ENCODE peak calls at places on chromosomes 12 and 14, in seven cellular contexts. U, X, W, Z, L, C and R are unnamed samples.

GRCh38 chr14:101969480-101969879 is 5.1 kb downstream of the DYNC1H1 start:
- DNase-seq in L (no peak), W (no peak), Z (no peak), C (no peak), U (peak), X (no peak), R (no peak)

GRCh38 chr14:66388516-66388915 is 97.7 kb upstream of the CCDC196 start:
- DNase-seq in X (no peak), U (no peak), Z (no peak), C (no peak), L (no peak), W (no peak), R (no peak)

GRCh38 chr12:83121886-83122622 is 435.3 kb downstream of the TMTC2 start:
- DNase-seq in L (no peak), W (no peak), Z (no peak), U (no peak), X (no peak), C (no peak), R (no peak)

GRCh38 chr14:99630202-99630601 is 14.7 kb upstream of the HHIPL1 start:
- DNase-seq in C (no peak), X (no peak), U (no peak), L (no peak), W (no peak), Z (no peak), R (no peak)

GRCh38 chr12:110613771-110614684 is at the start of gene TCTN1:
- DNase-seq in X (peak), L (peak), C (peak), Z (peak), W (peak), U (peak), R (peak)

GRCh38 chr12:28349196-28349595 is 158.9 kb downstream of the CCDC91 start:
- DNase-seq in U (no peak), C (no peak), Z (no peak), W (no peak), X (no peak), L (no peak), R (no peak)

GRCh38 chr12:53223391-53224267 is 8.4 kb downstream of the RARG start:
- DNase-seq in W (peak), C (no peak), U (no peak), Z (no peak), X (peak), L (no peak), R (no peak)

GRCh38 chr12:58801986-58802385 is 118.3 kb downstream of the LRIG3 start:
- DNase-seq in Z (no peak), W (no peak), C (no peak), X (no peak), L (no peak), U (no peak), R (no peak)

GRCh38 chr14:50363734-50364113 is 33.0 kb downstream of the CDKL1 start:
- DNase-seq in X (no peak), W (no peak), L (no peak), C (no peak), Z (peak), U (no peak), R (no peak)

GRCh38 chr12:120290541-120291312 is 976 bp downstream of the RNU4-2 start:
- DNase-seq in Z (peak), C (no peak), W (peak), U (no peak), L (peak), X (no peak), R (no peak)

GRCh38 chr12:124233041-124233836 is 61.7 kb upstream of the RFLNA start:
- DNase-seq in C (no peak), W (peak), L (no peak), U (no peak), Z (no peak), X (no peak), R (no peak)

GRCh38 chr12:107400686-107401447 is 284.7 kb upstream of the PWP1 start:
- DNase-seq in W (no peak), C (no peak), U (no peak), X (no peak), Z (no peak), L (no peak), R (no peak)

GRCh38 chr12:119788783-119789182 is 88.3 kb downstream of the CIT start:
- DNase-seq in L (no peak), Z (no peak), W (no peak), X (no peak), C (no peak), U (no peak), R (no peak)

GRCh38 chr12:109991586-109991985 is 4.6 kb downstream of the GIT2 start:
- DNase-seq in C (no peak), X (no peak), W (no peak), L (no peak), Z (no peak), U (no peak), R (no peak)

GRCh38 chr14:43795600-43796228 is 711.4 kb downstream of the FSCB start:
- DNase-seq in W (peak), Z (no peak), X (no peak), U (no peak), C (no peak), L (no peak), R (no peak)

GRCh38 chr14:106491851-106492250 is 965.5 kb downstream of the TMEM121 start:
- DNase-seq in U (no peak), W (no peak), L (no peak), Z (no peak), X (no peak), C (no peak), R (peak)

GRCh38 chr12:45583011-45583657 is 146.4 kb upstream of the ARID2 start:
- DNase-seq in X (no peak), Z (peak), C (no peak), U (no peak), L (no peak), W (peak), R (peak)

GRCh38 chr14:88868558-88869159 is 44.2 kb downstream of the TTC8 start:
- DNase-seq in X (no peak), Z (no peak), C (no peak), W (peak), L (no peak), U (no peak), R (no peak)

GRCh38 chr14:94322648-94323570 is at the start of gene SERPINA6:
- DNase-seq in X (no peak), C (no peak), L (no peak), W (peak), Z (peak), U (no peak), R (peak)

GRCh38 chr12:18400186-18400585 is 138.9 kb downstream of the PIK3C2G start:
- DNase-seq in W (no peak), X (no peak), L (no peak), Z (no peak), U (no peak), C (no peak), R (no peak)

GRCh38 chr14:106831322-106831720 is 1304.9 kb downstream of the TMEM121 start:
- DNase-seq in C (no peak), X (no peak), U (no peak), Z (no peak), L (no peak), W (no peak), R (peak)

GRCh38 chr14:68476212-68476964 is 316.5 kb downstream of the ZFP36L1 start:
- DNase-seq in C (peak), U (no peak), Z (no peak), X (peak), L (peak), W (peak), R (no peak)

GRCh38 chr14:22047105-22047504 is 373.5 kb upstream of the OR4E1 start:
- DNase-seq in U (no peak), Z (no peak), L (peak), X (no peak), C (no peak), W (peak), R (no peak)

GRCh38 chr12:25074113-25074512 is 120.8 kb downstream of the DNAI7 start:
- DNase-seq in L (no peak), X (no peak), U (no peak), W (no peak), Z (no peak), C (no peak), R (no peak)

GRCh38 chr12:55019784-55020183 is at the start of gene NEUROD4:
- DNase-seq in Z (peak), X (no peak), W (peak), L (peak), U (no peak), C (no peak), R (no peak)

GRCh38 chr12:39235990-39236767 is 206.7 kb downstream of the KIF21A start:
- DNase-seq in U (no peak), W (no peak), C (no peak), X (no peak), L (no peak), Z (no peak), R (no peak)

GRCh38 chr12:63918788-63919300 is 74.3 kb downstream of the SRGAP1 start:
- DNase-seq in L (no peak), U (no peak), W (peak), X (no peak), Z (no peak), C (no peak), R (no peak)

GRCh38 chr12:15563683-15564082 is 225.5 kb downstream of the EPS8 start:
- DNase-seq in U (no peak), Z (peak), X (no peak), W (no peak), C (no peak), L (no peak), R (no peak)

GRCh38 chr12:15558915-15559528 is 230.2 kb downstream of the EPS8 start:
- DNase-seq in C (no peak), Z (no peak), W (no peak), U (no peak), X (no peak), L (no peak), R (no peak)

GRCh38 chr12:15556411-15556810 is 232.8 kb downstream of the EPS8 start:
- DNase-seq in C (no peak), X (no peak), Z (no peak), U (no peak), W (no peak), L (no peak), R (no peak)

DNA sequence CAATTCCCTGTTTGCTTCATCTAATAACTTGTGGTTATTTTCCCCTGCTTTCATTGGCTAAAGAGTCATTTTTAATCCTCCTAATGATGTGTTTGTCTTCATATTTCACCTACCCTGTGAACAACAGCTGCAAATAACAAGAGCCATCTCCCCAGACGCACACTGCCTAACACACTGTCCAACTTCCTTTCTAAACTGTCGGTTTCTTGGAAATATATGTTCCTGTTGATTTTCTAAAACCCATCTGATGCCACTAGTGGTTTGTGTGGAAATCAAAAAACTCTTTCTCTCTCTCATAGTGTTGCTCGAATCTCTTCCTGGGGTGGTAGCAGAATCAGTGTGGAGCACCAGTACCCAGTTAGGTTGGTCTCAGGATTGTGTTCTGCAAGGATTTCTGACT is 226.9 kb downstream of the EPS8 start:
- DNase-seq in L (no peak), C (no peak), U (no peak), W (no peak), Z (no peak), X (no peak), R (no peak)
- H3K27ac ChIP-seq in L (no peak), C (no peak), U (no peak), W (no peak), Z (no peak), X (peak), R (no peak)

GRCh38 chr12:121456551-121456950 is 56.6 kb downstream of the RNF34 start:
- DNase-seq in C (no peak), W (no peak), X (no peak), L (no peak), U (no peak), Z (no peak), R (no peak)
- H3K27ac ChIP-seq in C (no peak), W (no peak), X (no peak), L (no peak), U (no peak), Z (no peak), R (no peak)

GRCh38 chr14:37991027-37991426 is 216.7 kb upstream of the SSTR1 start:
- DNase-seq in X (no peak), U (no peak), C (no peak), L (no peak), W (no peak), Z (no peak), R (no peak)
- H3K27ac ChIP-seq in X (no peak), U (no peak), C (no peak), L (no peak), W (no peak), Z (no peak), R (no peak)

GRCh38 chr14:32047791-32048190 is 29.3 kb upstream of the ARHGAP5 start:
- DNase-seq in Z (no peak), L (no peak), U (no peak), C (no peak), W (no peak), X (no peak), R (no peak)
- H3K27ac ChIP-seq in Z (no peak), L (no peak), U (no peak), C (no peak), W (no peak), X (no peak), R (no peak)

GRCh38 chr12:65834146-65834935 is 10.1 kb downstream of the HMGA2 start:
- DNase-seq in U (no peak), Z (no peak), X (no peak), C (no peak), L (no peak), W (no peak), R (no peak)
- H3K27ac ChIP-seq in U (no peak), Z (no peak), X (no peak), C (no peak), L (no peak), W (no peak), R (no peak)

DNA sequence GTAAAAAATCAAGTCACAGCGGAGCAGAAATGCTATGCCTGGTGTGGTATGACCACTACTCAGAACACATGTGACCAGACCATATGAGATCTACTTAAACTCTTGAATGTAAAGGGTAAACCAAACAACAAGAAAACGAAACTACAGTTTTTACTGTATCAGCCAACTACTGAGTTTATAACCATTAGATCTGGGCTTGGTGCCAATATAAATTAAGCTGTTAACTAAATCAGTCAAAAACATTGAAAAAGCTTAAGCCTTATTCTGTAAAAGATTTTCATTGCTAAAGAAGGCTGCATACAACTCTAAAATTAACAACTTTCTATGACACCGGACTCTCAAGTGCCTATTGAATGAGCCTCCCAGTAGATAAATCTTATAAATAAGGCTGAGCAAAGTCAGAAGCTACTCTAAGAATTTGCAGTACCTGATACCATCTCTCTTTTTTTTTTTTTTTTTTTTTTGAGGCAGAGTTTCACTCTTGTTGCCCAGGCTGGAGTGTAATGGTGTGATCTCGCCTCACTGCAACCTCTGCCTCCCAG is 35.4 kb downstream of the SPTLC2 start:
- DNase-seq in W (peak), L (no peak), Z (no peak), C (no peak), X (no peak), U (no peak), R (no peak)
- H3K27ac ChIP-seq in W (peak), L (peak), Z (peak), C (peak), X (peak), U (no peak), R (no peak)

GRCh38 chr12:91109148-91109564 is 2.1 kb downstream of the LUM start:
- DNase-seq in U (peak), C (peak), L (peak), Z (peak), X (peak), W (peak), R (no peak)

GRCh38 chr12:91108196-91108595 is 3.1 kb downstream of the LUM start:
- DNase-seq in X (no peak), W (no peak), L (no peak), U (no peak), Z (no peak), C (no peak), R (no peak)

GRCh38 chr12:91113621-91114020 is 2.3 kb upstream of the LUM start:
- DNase-seq in L (no peak), U (no peak), X (no peak), Z (no peak), C (no peak), W (no peak), R (no peak)

GRCh38 chr12:91106283-91106682 is 5.0 kb downstream of the LUM start:
- DNase-seq in Z (no peak), X (no peak), U (no peak), W (no peak), L (no peak), C (no peak), R (no peak)

GRCh38 chr12:91111366-91112321 is at the start of gene LUM:
- DNase-seq in C (peak), Z (peak), W (peak), X (peak), L (peak), U (no peak), R (no peak)
- H3K27ac ChIP-seq in C (no peak), Z (peak), W (peak), X (peak), L (peak), U (no peak), R (peak)

GRCh38 chr12:1825382-1826102 is 5.2 kb downstream of the LRTM2 start:
- DNase-seq in L (no peak), C (no peak), Z (no peak), W (no peak), U (no peak), X (no peak), R (no peak)
- H3K27ac ChIP-seq in L (no peak), C (no peak), Z (no peak), W (no peak), U (peak), X (no peak), R (no peak)

GRCh38 chr12:117189725-117190209 is 503 bp downstream of the FBXO21 start:
- DNase-seq in X (peak), L (peak), W (peak), C (peak), Z (peak), U (peak), R (no peak)
- H3K27ac ChIP-seq in X (peak), L (peak), W (peak), C (peak), Z (peak), U (peak), R (peak)

DNA sequence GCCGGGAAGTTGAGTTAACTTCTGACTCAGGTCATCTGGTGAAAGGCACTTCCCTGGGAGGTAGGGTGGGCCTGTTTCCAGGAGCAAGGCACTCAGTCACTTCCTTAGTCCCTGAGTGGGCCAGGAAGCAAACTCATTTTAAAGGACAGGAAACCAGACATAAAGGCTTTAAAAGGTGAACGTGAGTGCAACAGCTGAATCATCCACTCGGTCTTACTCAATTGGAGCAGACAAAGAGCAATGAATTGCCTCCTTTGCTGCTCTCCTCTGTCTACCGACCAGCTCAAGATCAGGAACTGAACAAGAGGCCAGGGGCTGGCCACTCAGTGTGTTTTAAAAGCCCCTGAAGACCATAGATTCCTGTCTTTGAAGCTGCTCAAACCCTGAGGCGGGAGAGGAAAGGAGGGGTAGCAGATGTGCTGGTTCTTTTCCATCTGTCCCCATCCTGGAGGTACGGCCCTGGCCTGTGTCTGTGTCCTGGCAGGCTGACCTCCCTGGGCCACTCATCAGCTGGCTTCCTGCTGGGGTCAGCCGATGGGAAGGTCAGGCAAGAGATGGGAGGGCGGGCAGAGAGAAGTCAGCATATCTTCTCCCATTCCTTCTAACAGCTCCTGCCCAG is 148.9 kb downstream of the PPM1H start:
- DNase-seq in Z (no peak), C (peak), W (peak), U (no peak), X (no peak), L (peak), R (no peak)
- H3K27ac ChIP-seq in Z (peak), C (peak), W (peak), U (peak), X (peak), L (peak), R (peak)